ENCODE peak calls at places on chromosomes 11 and 22, in nine cellular contexts. E is KG1; T is activated T-cell treated with anti-CD3 and anti-CD28 coated beads for 4 hours; M is psoas muscle; L is HuH-7.5; V is stimulated activated CD4-positive, alpha-beta T cell treated with anti-CD3 and anti-CD28 coated beads, Interleukin-2, amount 100 ng/mL, for 24 hours; X is endothelial cell of umbilical vein; P is MM.1S; W is T follicular helper cell. D is an unnamed sample.
A peak's percentile ranks its signal among the peaks of the same experiment; 100 is the strongest.

GRCh38 chr11:89487016-89487415 is 4.2 kb downstream of the NOX4 start:
- DNase-seq in T (no peak), M (no peak), E (no peak), P (no peak), V (no peak), X (peak; percentile 53), L (no peak), W (no peak), D (no peak)

GRCh38 chr22:40383905-40384304 is 13.5 kb downstream of the SGSM3 start:
- DNase-seq in W (no peak), X (no peak), E (no peak), T (no peak), M (no peak), P (no peak), V (no peak), L (no peak), D (no peak)

GRCh38 chr22:41939981-41940852 is 6.7 kb downstream of the CENPM start:
- DNase-seq in M (no peak), V (peak; percentile 93), X (no peak), E (no peak), T (peak; percentile 95), L (no peak), W (peak; percentile 97), P (peak; percentile 89), D (no peak)

GRCh38 chr11:93541884-93542752 is 1.1 kb downstream of the SMCO4 start:
- DNase-seq in M (no peak), L (peak; percentile 54), P (peak; percentile 31), T (peak; percentile 21), E (no peak), W (peak; percentile 28), X (peak; percentile 71), V (peak; percentile 42), D (no peak)

GRCh38 chr11:45885274-45885920 is at the start of gene MAPK8IP1:
- DNase-seq in E (no peak), M (peak; percentile 73), X (peak; percentile 16), W (peak; percentile 39), L (peak; percentile 83), P (peak; percentile 76), V (peak; percentile 59), T (peak; percentile 26), D (no peak)

GRCh38 chr11:84465040-84465439 is 1162.1 kb downstream of the DLG2 start:
- DNase-seq in W (no peak), V (no peak), M (no peak), T (no peak), X (no peak), L (no peak), E (no peak), P (no peak), D (no peak)

GRCh38 chr22:27108425-27109114 is 451.2 kb downstream of the MIAT start:
- DNase-seq in E (no peak), L (no peak), W (no peak), P (no peak), V (no peak), M (peak; percentile 76), X (peak; percentile 34), T (no peak), D (no peak)

GRCh38 chr11:128520886-128521696 is 66.3 kb downstream of the ETS1 start:
- DNase-seq in T (no peak), E (no peak), V (no peak), M (peak; percentile 51), W (no peak), P (no peak), L (no peak), X (no peak), D (no peak)

GRCh38 chr11:95453616-95454118 is 222.7 kb upstream of the SESN3 start:
- DNase-seq in V (no peak), T (no peak), W (no peak), E (no peak), M (no peak), X (no peak), P (no peak), L (no peak), D (no peak)

GRCh38 chr11:65850217-65851082 is 7.5 kb downstream of the CFL1 start:
- DNase-seq in M (no peak), P (no peak), W (no peak), L (no peak), X (no peak), T (no peak), V (no peak), E (no peak), D (no peak)

GRCh38 chr11:7154881-7155344 is 66.1 kb downstream of the RBMXL2 start:
- DNase-seq in L (no peak), V (no peak), E (no peak), W (no peak), T (no peak), M (no peak), P (no peak), X (no peak), D (no peak)

GRCh38 chr11:64100782-64101358 is 65.0 kb downstream of the MACROD1 start:
- DNase-seq in X (no peak), T (no peak), M (no peak), P (no peak), V (no peak), L (no peak), E (no peak), W (no peak), D (no peak)

GRCh38 chr22:22440188-22440587 is 68.4 kb downstream of the ZNF280B start:
- DNase-seq in E (no peak), X (no peak), M (no peak), L (no peak), P (no peak), V (no peak), T (no peak), W (no peak), D (no peak)

GRCh38 chr11:57635236-57635635 is 14.5 kb downstream of the YPEL4 start:
- DNase-seq in W (no peak), P (no peak), T (no peak), L (no peak), E (no peak), X (no peak), M (no peak), V (no peak), D (no peak)

GRCh38 chr11:105588001-105588400 is 21.9 kb upstream of the GRIA4 start:
- DNase-seq in W (no peak), T (no peak), L (no peak), P (no peak), X (peak; percentile 14), E (no peak), M (no peak), V (no peak), D (no peak)

GRCh38 chr11:126542621-126543020 is 187.1 kb downstream of the ST3GAL4 start:
- DNase-seq in T (no peak), M (no peak), L (no peak), P (no peak), W (no peak), V (no peak), E (no peak), X (no peak), D (no peak)

GRCh38 chr11:74004694-74005615 is 3.9 kb downstream of the UCP3 start:
- DNase-seq in E (no peak), X (no peak), P (peak; percentile 16), M (no peak), L (no peak), W (peak; percentile 82), T (peak; percentile 65), V (peak; percentile 73), D (no peak)

GRCh38 chr11:65260302-65260701 is 1.5 kb upstream of the POLA2 start:
- DNase-seq in E (no peak), P (no peak), V (no peak), X (no peak), T (no peak), L (no peak), M (no peak), W (no peak), D (no peak)

GRCh38 chr11:113977071-113977490 is 2.2 kb downstream of the HTR3A start:
- DNase-seq in W (no peak), V (no peak), P (no peak), T (no peak), L (no peak), X (no peak), M (no peak), E (no peak), D (no peak)

GRCh38 chr11:115869780-115870431 is 365.7 kb upstream of the CADM1 start:
- DNase-seq in X (no peak), L (no peak), W (no peak), V (peak; percentile 2), E (no peak), T (no peak), P (no peak), M (no peak), D (no peak)